ENCODE peak calls at places on chromosomes 4 and X, in six cellular contexts. One of them, this sample, is unnamed. For H3K27me3, the result is how much of the 10 kb centered on the place peaks cover.

GRCh38 chrX:112888916-112889315 is 48.3 kb upstream of the AMOT start:
- DNase-seq in ovary: no peak
- DNase-seq in transverse colon: no peak
- DNase-seq in IMR-90: no peak
- DNase-seq in uterus: no peak
- DNase-seq in spleen: no peak
- DNase-seq in this sample: no peak

GRCh38 chr4:182488886-182489285 is 245.7 kb downstream of the TENM3 start:
- DNase-seq in ovary: no peak
- DNase-seq in transverse colon: no peak
- DNase-seq in IMR-90: no peak
- DNase-seq in uterus: no peak
- DNase-seq in spleen: no peak
- DNase-seq in this sample: no peak

GRCh38 chrX:12955882-12956703 is 18.8 kb upstream of the TMSB4X start:
- DNase-seq in ovary: no peak
- DNase-seq in transverse colon: peak
- DNase-seq in IMR-90: peak
- DNase-seq in uterus: peak
- DNase-seq in spleen: peak
- DNase-seq in this sample: no peak

GRCh38 chr4:123790681-123791080 is 394.1 kb downstream of the SPRY1 start:
- DNase-seq in ovary: no peak
- DNase-seq in transverse colon: no peak
- DNase-seq in IMR-90: peak
- DNase-seq in uterus: no peak
- DNase-seq in spleen: no peak
- DNase-seq in this sample: no peak

GRCh38 chr4:101961144-101961543 is 170.6 kb downstream of the BANK1 start:
- DNase-seq in ovary: no peak
- DNase-seq in transverse colon: no peak
- DNase-seq in IMR-90: no peak
- DNase-seq in uterus: no peak
- DNase-seq in spleen: no peak
- DNase-seq in this sample: no peak

GRCh38 chrX:46262299-46262698 is 282.9 kb downstream of the ZNF674 start:
- DNase-seq in ovary: no peak
- DNase-seq in transverse colon: no peak
- DNase-seq in IMR-90: no peak
- DNase-seq in uterus: no peak
- DNase-seq in spleen: no peak
- DNase-seq in this sample: no peak

GRCh38 chr4:115126487-115126886 is 13.1 kb upstream of the NDST4 start:
- DNase-seq in ovary: no peak
- DNase-seq in transverse colon: no peak
- DNase-seq in IMR-90: no peak
- DNase-seq in uterus: no peak
- DNase-seq in spleen: no peak
- DNase-seq in this sample: no peak

GRCh38 chr4:82652062-82652461 is 90.3 kb upstream of the TMEM150C start:
- DNase-seq in ovary: no peak
- DNase-seq in transverse colon: no peak
- DNase-seq in IMR-90: peak
- DNase-seq in uterus: no peak
- DNase-seq in spleen: no peak
- DNase-seq in this sample: no peak

GRCh38 chrX:81377329-81377728 is 175.4 kb downstream of the SH3BGRL start:
- DNase-seq in ovary: no peak
- DNase-seq in transverse colon: no peak
- DNase-seq in IMR-90: peak
- DNase-seq in uterus: no peak
- DNase-seq in spleen: no peak
- DNase-seq in this sample: no peak

GRCh38 chr4:7513731-7514130 is 79.0 kb upstream of the PSAPL1 start:
- DNase-seq in ovary: peak
- DNase-seq in transverse colon: no peak
- DNase-seq in IMR-90: peak
- DNase-seq in uterus: no peak
- DNase-seq in spleen: no peak
- DNase-seq in this sample: no peak

GRCh38 chrX:136397001-136397400 is 90.7 kb upstream of the BRS3 start:
- DNase-seq in ovary: no peak
- DNase-seq in transverse colon: no peak
- DNase-seq in IMR-90: no peak
- DNase-seq in uterus: no peak
- DNase-seq in spleen: no peak
- DNase-seq in this sample: no peak

GRCh38 chrX:74450803-74451449 is 29.6 kb downstream of the SLC16A2 start:
- DNase-seq in ovary: no peak
- DNase-seq in transverse colon: no peak
- DNase-seq in IMR-90: peak
- DNase-seq in uterus: no peak
- DNase-seq in spleen: no peak
- DNase-seq in this sample: no peak

GRCh38 chr4:128241425-128241913 is 46.1 kb downstream of the PGRMC2 start:
- DNase-seq in ovary: no peak
- DNase-seq in transverse colon: no peak
- DNase-seq in IMR-90: peak
- DNase-seq in uterus: no peak
- DNase-seq in spleen: no peak
- DNase-seq in this sample: peak

GRCh38 chrX:115584715-115585114 is 23.7 kb downstream of the PLS3 start:
- DNase-seq in ovary: no peak
- DNase-seq in transverse colon: no peak
- DNase-seq in IMR-90: peak
- DNase-seq in uterus: no peak
- DNase-seq in spleen: no peak
- DNase-seq in this sample: no peak

GRCh38 chrX:635428-636192 is 5.0 kb downstream of the SHOX start:
- DNase-seq in ovary: no peak
- DNase-seq in transverse colon: no peak
- DNase-seq in IMR-90: no peak
- DNase-seq in uterus: no peak
- DNase-seq in spleen: peak
- DNase-seq in this sample: no peak

GRCh38 chr4:1723131-1723801 is 1.9 kb downstream of the TACC3 start:
- DNase-seq in ovary: peak
- DNase-seq in transverse colon: no peak
- DNase-seq in IMR-90: no peak
- DNase-seq in uterus: no peak
- DNase-seq in spleen: peak
- DNase-seq in this sample: no peak

GRCh38 chrX:73214366-73215094 is at the start of gene NAP1L2:
- DNase-seq in ovary: peak
- DNase-seq in transverse colon: peak
- DNase-seq in IMR-90: no peak
- DNase-seq in uterus: peak
- DNase-seq in spleen: peak
- DNase-seq in this sample: peak

GRCh38 chrX:12946838-12947544 is 27.9 kb upstream of the TMSB4X start:
- DNase-seq in ovary: peak
- DNase-seq in transverse colon: peak
- DNase-seq in IMR-90: peak
- DNase-seq in uterus: peak
- DNase-seq in spleen: no peak
- DNase-seq in this sample: peak

GRCh38 chr4:66688674-66689073 is 856.6 kb downstream of the CENPC start:
- DNase-seq in ovary: no peak
- DNase-seq in transverse colon: no peak
- DNase-seq in IMR-90: peak
- DNase-seq in uterus: no peak
- DNase-seq in spleen: no peak
- DNase-seq in this sample: no peak

GRCh38 chr4:153362184-153362583 is 17.7 kb downstream of the MND1 start:
- DNase-seq in ovary: no peak
- DNase-seq in transverse colon: no peak
- DNase-seq in IMR-90: peak
- DNase-seq in uterus: no peak
- DNase-seq in spleen: no peak
- DNase-seq in this sample: no peak

GRCh38 chrX:40168183-40169015 is 70.6 kb upstream of the BCOR start:
- DNase-seq in ovary: peak
- DNase-seq in transverse colon: no peak
- DNase-seq in IMR-90: no peak
- DNase-seq in uterus: peak
- DNase-seq in spleen: no peak
- DNase-seq in this sample: no peak

GRCh38 chrX:40171513-40172168 is 73.9 kb upstream of the BCOR start:
- DNase-seq in ovary: no peak
- DNase-seq in transverse colon: no peak
- DNase-seq in IMR-90: no peak
- DNase-seq in uterus: peak
- DNase-seq in spleen: peak
- DNase-seq in this sample: no peak

GRCh38 chrX:40167240-40168182 is 69.8 kb upstream of the BCOR start:
- DNase-seq in ovary: peak
- DNase-seq in transverse colon: peak
- DNase-seq in IMR-90: no peak
- DNase-seq in uterus: peak
- DNase-seq in spleen: peak
- DNase-seq in this sample: no peak

GRCh38 chrX:40170830-40171512 is 73.2 kb upstream of the BCOR start:
- DNase-seq in ovary: peak
- DNase-seq in transverse colon: no peak
- DNase-seq in IMR-90: no peak
- DNase-seq in uterus: peak
- DNase-seq in spleen: no peak
- DNase-seq in this sample: no peak

DNA sequence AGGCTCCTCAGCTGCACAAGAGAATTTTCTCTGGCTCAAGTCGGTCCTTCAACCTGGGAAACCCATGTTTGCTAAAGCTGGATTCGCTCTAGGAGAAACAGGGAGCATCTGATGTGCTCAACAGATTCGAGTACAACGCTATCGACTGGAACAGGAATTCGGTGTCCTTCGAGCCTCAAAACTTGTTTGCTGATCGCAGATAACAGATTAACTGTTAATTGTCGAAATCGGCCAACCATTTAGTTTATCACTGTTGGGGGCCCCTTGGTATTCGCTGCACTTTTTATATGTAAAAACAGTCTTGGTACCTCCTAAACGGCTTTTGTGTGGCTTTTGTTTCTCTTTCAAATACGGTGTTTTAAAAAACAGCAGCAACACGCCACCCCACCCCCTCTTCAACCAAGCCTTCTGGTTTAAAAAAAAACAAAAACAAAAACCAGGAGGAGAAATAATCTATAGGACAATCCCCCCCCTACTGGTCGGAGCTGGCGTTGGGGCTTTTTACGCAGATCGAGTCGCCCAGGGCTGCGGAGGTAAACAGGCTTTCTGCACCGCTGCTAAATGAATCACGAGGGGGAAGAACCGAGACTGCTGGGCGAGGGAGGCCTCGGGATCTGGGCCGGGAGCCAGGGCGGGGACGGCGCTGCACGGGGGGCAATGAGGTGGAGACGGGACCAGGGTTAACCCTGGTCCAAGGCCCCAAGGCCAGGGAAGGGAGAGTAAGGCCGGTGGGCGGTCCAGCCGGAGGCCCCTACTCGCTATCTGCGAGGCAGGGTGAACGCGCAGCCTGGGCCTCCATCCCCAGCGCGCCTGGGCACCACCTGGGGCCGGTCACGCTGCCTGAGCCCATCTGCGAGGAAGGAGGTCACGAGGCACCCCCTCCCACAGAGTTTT is 71.7 kb upstream of the BCOR start:
- DNase-seq in ovary: peak
- DNase-seq in transverse colon: peak
- DNase-seq in IMR-90: peak
- DNase-seq in uterus: peak
- DNase-seq in spleen: peak
- DNase-seq in this sample: no peak
- H3K27me3 ChIP-seq in ovary: under half
- H3K27me3 ChIP-seq in transverse colon: under half
- H3K27me3 ChIP-seq in IMR-90: under half
- H3K27me3 ChIP-seq in uterus: under half
- H3K27me3 ChIP-seq in spleen: half or more
- H3K27me3 ChIP-seq in this sample: under half

GRCh38 chrX:39969099-39969825 is 128.5 kb downstream of the BCOR start:
- DNase-seq in ovary: no peak
- DNase-seq in transverse colon: no peak
- DNase-seq in IMR-90: no peak
- DNase-seq in uterus: no peak
- DNase-seq in spleen: no peak
- DNase-seq in this sample: no peak
- H3K4me3 ChIP-seq in ovary: no peak
- H3K4me3 ChIP-seq in transverse colon: no peak
- H3K4me3 ChIP-seq in IMR-90: no peak
- H3K4me3 ChIP-seq in uterus: no peak
- H3K4me3 ChIP-seq in spleen: no peak
- H3K4me3 ChIP-seq in this sample: no peak

GRCh38 chrX:72203421-72203820 is 21.9 kb downstream of the PIN4 start:
- DNase-seq in ovary: no peak
- DNase-seq in transverse colon: no peak
- DNase-seq in IMR-90: no peak
- DNase-seq in uterus: no peak
- DNase-seq in spleen: no peak
- DNase-seq in this sample: no peak
- TF ChIP-seq POLR2A in ovary: no peak
- TF ChIP-seq POLR2A in transverse colon: no peak
- TF ChIP-seq POLR2A in IMR-90: no peak
- TF ChIP-seq POLR2A in uterus: no peak
- TF ChIP-seq POLR2A in spleen: no peak
- TF ChIP-seq POLR2A in this sample: no peak

DNA sequence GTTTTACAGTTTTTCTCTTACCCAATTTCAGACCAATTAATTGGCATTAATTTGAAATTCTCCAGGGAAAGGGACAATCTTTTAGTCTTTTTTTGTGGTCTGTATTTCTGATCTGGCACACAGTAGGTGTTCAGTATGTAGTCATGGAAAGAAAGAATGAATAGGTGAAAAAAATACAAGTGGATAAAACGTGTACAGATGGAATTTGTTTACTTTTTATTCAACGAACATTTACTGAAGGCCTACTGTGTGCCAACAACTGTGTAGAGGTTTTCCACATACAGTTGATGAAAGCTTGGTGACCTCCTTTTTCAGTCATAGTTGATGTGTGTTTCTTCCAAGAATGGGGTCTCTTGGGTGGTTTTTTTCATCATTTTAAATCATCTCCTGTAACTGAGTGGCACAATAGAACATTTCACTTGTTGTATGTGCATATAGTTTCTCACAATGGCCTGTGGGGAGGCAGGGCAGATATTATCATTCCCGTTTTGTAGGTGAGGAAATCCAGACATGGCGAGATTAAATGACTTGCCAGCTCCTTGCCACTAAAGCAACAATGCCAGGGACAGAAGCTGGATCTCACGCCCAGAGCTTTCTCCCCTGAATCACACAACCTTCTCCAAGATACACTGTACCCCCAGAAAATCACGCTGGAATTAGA is 102.4 kb downstream of the CEP135 start:
- DNase-seq in ovary: no peak
- DNase-seq in transverse colon: no peak
- DNase-seq in IMR-90: no peak
- DNase-seq in uterus: no peak
- DNase-seq in spleen: no peak
- DNase-seq in this sample: no peak
- H3K27me3 ChIP-seq in ovary: under half
- H3K27me3 ChIP-seq in transverse colon: under half
- H3K27me3 ChIP-seq in IMR-90: under half
- H3K27me3 ChIP-seq in uterus: under half
- H3K27me3 ChIP-seq in spleen: under half
- H3K27me3 ChIP-seq in this sample: under half

GRCh38 chr4:76582074-76582816 is 147.2 kb downstream of the SHROOM3 start:
- DNase-seq in ovary: no peak
- DNase-seq in transverse colon: no peak
- DNase-seq in IMR-90: no peak
- DNase-seq in uterus: no peak
- DNase-seq in spleen: no peak
- DNase-seq in this sample: no peak
- H3K4me3 ChIP-seq in ovary: no peak
- H3K4me3 ChIP-seq in transverse colon: no peak
- H3K4me3 ChIP-seq in IMR-90: no peak
- H3K4me3 ChIP-seq in uterus: no peak
- H3K4me3 ChIP-seq in spleen: no peak
- H3K4me3 ChIP-seq in this sample: no peak

This sample was measured in breast epithelium.